ENCODE peak calls at places on chromosomes 13 and 19, in nine cellular contexts. N, J, O, R, K, U, A, D and S are unnamed samples. For H4K20me1, the result is how much of the 10 kb centered on the place peaks cover.

GRCh38 chr19:2038284-2039081 is 12.6 kb downstream of the MKNK2 start:
- DNase-seq in K (no peak), N (no peak), O (no peak), U (no peak), J (no peak), D (no peak), R (no peak), A (no peak), S (no peak)

GRCh38 chr13:44921931-44922758 is 67.1 kb downstream of the NUFIP1 start:
- DNase-seq in A (peak), D (no peak), O (no peak), K (peak), J (peak), N (peak), U (peak), R (no peak), S (peak)

GRCh38 chr13:27791146-27791900 is 960 bp upstream of the GSX1 start:
- DNase-seq in D (no peak), K (no peak), N (no peak), J (no peak), U (no peak), O (peak), A (no peak), R (no peak), S (no peak)

GRCh38 chr19:54160182-54160811 is 776 bp upstream of the LENG1 start:
- DNase-seq in U (peak), R (peak), K (peak), J (peak), O (peak), N (no peak), A (no peak), D (no peak), S (no peak)

GRCh38 chr19:54231077-54231931 is 8.5 kb upstream of the LILRB3 start:
- DNase-seq in K (peak), R (peak), D (no peak), U (peak), N (peak), O (peak), A (peak), J (peak), S (no peak)

GRCh38 chr13:105442941-105443340 is 1092.5 kb downstream of the EFNB2 start:
- DNase-seq in K (peak), U (peak), N (peak), R (no peak), J (peak), D (no peak), A (peak), O (no peak), S (peak)

GRCh38 chr19:51799311-51799997 is 4.5 kb downstream of the FPR3 start:
- DNase-seq in K (peak), U (peak), R (no peak), D (no peak), J (peak), A (peak), N (peak), O (no peak), S (no peak)

GRCh38 chr19:1102407-1103106 is 1.2 kb upstream of the GPX4 start:
- DNase-seq in R (no peak), N (peak), A (peak), U (peak), D (peak), J (peak), O (no peak), K (peak), S (peak)

GRCh38 chr19:13918726-13919411 is 12.9 kb downstream of the CC2D1A start:
- DNase-seq in U (no peak), K (no peak), D (no peak), N (no peak), O (peak), A (no peak), R (no peak), J (no peak), S (no peak)

GRCh38 chr19:45063851-45064801 is 12.2 kb downstream of the ZNF296 start:
- DNase-seq in N (no peak), K (no peak), R (no peak), A (no peak), J (no peak), O (no peak), D (no peak), U (no peak), S (no peak)

GRCh38 chr13:109914111-109914510 is 127.7 kb upstream of the IRS2 start:
- DNase-seq in A (no peak), J (no peak), D (no peak), N (no peak), U (no peak), K (no peak), R (no peak), O (no peak), S (no peak)

DNA sequence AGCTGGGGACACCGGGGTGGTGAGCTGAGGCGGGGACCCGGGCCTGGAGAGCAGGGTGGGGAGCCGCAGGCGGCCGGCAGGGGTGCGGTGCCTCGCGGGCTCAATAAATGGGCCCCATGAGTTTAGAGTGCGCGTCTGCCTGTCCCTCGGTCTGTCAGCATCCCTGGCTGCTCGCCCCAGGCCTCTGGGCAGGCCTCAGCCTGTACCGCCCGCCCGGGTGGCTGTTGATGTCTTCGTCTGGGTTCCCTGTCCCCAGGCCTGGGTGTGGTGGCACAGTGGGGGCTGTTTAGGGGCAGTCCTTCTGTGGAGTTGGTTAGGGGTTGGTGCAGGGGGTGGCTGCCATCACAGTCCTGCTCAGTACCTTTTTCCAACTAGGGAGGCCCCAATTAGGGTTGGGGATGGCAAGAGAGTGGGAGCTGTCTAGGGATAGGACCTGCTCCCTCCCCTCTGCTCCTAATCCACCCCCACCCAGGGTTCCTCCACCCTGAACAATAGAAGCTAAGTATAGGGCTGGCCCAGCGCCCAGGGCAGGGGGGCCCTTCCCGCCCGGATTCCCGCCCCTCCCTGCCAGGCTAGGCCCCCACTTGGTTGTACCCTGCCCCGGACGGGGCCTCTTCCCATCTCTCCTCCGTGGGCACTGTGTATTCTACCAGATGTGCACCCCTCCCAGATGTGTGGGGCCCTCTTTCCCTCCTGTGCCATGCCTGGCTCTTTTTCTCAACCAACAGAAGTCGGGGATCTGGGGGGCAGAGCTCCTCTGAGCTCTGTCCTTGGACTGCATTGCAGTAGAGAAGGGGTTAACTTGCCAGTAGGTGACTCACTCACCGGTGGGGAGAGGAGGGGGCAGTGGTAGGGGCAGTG is 12.4 kb downstream of the CIC start:
- DNase-seq in D (no peak), O (peak), K (peak), A (peak), N (peak), J (peak), U (no peak), R (peak), S (peak)
- H3K4me3 ChIP-seq in D (peak), O (peak), K (peak), A (peak), N (peak), J (peak), U (no peak), R (peak), S (peak)

GRCh38 chr19:6219592-6220290 is 60.0 kb downstream of the MLLT1 start:
- DNase-seq in J (no peak), O (no peak), A (no peak), R (no peak), N (no peak), K (peak), D (no peak), U (no peak), S (no peak)
- H4K20me1 ChIP-seq in J (under half), O (under half), A (under half), R (under half), N (half or more), K (under half), D (under half), U (under half), S (under half)

GRCh38 chr19:55279376-55279772 is 536 bp downstream of the HSPBP1 start:
- DNase-seq in D (no peak), A (no peak), R (no peak), K (no peak), J (no peak), N (no peak), O (no peak), U (no peak), S (no peak)
- TF ChIP-seq EZH2 in D (no peak), A (no peak), R (no peak), K (no peak), J (no peak), N (no peak), O (no peak), U (no peak), S (no peak)

GRCh38 chr13:43245374-43245964 is 222.1 kb downstream of the DNAJC15 start:
- DNase-seq in K (peak), N (peak), O (no peak), D (no peak), U (peak), R (no peak), A (peak), J (peak), S (no peak)
- H3K4me3 ChIP-seq in K (peak), N (peak), O (no peak), D (no peak), U (no peak), R (no peak), A (no peak), J (no peak), S (no peak)

DNA sequence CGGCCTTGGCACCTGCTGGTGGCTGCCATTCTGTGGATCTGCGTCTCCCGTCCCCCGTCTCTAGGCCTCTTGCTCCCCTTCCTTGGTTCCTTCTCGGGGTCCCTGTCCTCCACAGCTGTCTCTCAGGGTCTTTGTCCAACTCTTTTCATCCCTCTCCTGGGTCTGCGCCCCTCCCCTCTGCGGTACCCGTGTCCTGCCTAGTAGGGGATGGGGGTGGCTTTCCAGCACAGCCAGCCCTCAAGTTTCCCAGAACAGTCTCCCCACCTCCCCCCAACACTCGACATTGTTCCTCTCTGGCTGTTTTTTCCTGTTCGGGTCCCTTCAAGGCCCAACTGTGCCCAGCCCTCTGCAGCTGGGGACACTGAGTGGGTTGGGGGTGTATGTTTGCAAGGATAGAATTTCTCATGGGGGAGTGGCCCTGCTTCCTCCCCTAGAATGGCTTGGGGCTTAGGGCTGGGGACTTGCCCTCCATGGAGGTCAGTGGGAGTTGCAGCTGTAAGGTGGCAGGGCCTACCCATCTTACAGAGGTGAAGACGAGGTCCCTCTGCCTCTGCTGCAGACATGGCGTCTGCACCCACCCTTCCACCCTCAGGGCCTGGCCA is 762 bp upstream of the ADM5 start:
- DNase-seq in N (no peak), R (no peak), O (peak), A (no peak), K (no peak), J (no peak), D (no peak), U (no peak), S (no peak)
- H4K20me1 ChIP-seq in N (under half), R (half or more), O (under half), A (under half), K (under half), J (under half), D (under half), U (under half), S (under half)

DNA sequence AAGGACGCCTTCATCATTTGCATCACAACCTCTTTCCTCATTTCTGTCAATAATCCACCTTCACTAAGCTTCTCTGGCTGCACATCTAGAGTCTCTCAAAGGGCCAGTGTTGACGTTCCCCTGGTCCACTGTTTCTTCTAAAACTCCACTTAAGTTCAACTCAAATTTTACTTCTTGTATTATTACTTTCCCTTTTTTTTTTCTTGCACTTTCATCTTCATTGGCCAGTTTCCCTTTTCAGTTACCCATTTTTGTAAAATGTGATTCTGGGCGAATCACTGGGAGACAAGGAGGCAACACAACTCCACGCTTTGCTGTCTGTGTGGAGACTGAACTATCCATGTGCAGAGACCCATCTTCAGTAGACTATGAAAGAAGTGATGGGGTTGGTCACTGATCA is 128.6 kb upstream of the RNF113B start:
- DNase-seq in U (no peak), R (no peak), K (no peak), J (no peak), D (no peak), A (no peak), O (no peak), N (no peak), S (no peak)
- TF ChIP-seq EZH2 in U (no peak), R (no peak), K (no peak), J (no peak), D (no peak), A (no peak), O (no peak), N (no peak), S (no peak)

GRCh38 chr13:48493076-48493765 is 39.7 kb downstream of the RCBTB2 start:
- DNase-seq in R (no peak), K (peak), O (no peak), U (no peak), D (no peak), J (peak), N (no peak), A (no peak), S (no peak)
- H3K4me3 ChIP-seq in R (no peak), K (peak), O (no peak), U (no peak), D (peak), J (no peak), N (no peak), A (no peak), S (no peak)

GRCh38 chr19:35008891-35009341 is 8.8 kb downstream of the GRAMD1A start:
- DNase-seq in A (no peak), N (no peak), D (no peak), K (no peak), U (no peak), O (no peak), R (no peak), J (no peak), S (no peak)

GRCh38 chr19:35005256-35005977 is 5.3 kb downstream of the GRAMD1A start:
- DNase-seq in U (no peak), N (no peak), K (no peak), D (no peak), A (no peak), J (no peak), O (no peak), R (no peak), S (no peak)

GRCh38 chr19:35006999-35007365 is 6.9 kb downstream of the GRAMD1A start:
- DNase-seq in R (no peak), K (no peak), N (no peak), D (no peak), O (no peak), U (no peak), J (no peak), A (no peak), S (no peak)

GRCh38 chr19:35004517-35005255 is 4.6 kb downstream of the GRAMD1A start:
- DNase-seq in U (no peak), O (no peak), R (no peak), A (no peak), J (no peak), D (no peak), K (no peak), N (no peak), S (no peak)

DNA sequence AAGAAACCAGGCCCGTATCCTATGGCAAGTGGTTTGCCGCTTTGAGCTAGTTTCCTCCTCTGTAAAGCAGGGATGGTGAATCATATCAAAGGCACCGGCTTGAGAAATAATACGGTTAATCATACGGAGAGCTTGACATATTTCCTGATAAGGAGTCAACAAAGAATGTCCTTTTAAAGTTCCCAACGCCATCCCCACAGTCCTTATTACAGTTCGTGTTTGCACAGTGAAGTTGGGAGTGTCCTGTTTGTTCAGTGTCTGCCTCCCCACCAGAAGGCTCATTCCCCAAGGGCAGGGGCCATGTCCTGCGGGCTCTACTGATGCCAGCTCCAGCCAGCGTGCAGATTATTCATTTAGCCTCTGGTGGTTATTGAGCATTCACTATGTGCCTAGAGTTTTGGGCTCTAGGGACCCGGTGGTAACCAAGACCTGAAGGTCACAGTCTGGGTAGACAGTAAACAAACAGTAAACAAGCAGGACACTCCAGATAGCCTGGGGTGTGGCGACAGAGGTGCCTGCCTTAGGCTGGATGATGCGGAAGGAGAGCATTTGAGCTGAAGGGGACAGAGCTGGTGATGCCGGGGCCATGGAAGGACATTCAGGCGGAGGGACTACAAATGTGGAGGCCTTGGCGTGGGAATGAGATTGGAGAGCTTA is 6.3 kb downstream of the GRAMD1A start:
- DNase-seq in D (no peak), N (peak), A (peak), K (peak), U (peak), R (no peak), J (no peak), O (no peak), S (no peak)
- H4K20me1 ChIP-seq in D (under half), N (half or more), A (under half), K (under half), U (under half), R (half or more), J (under half), O (half or more), S (under half)